ENCODE peak calls at places on chromosome 22, in four cellular contexts. V, J, Q and M are unnamed samples.

GRCh38 chr22:21450858-21451331 is 16.3 kb upstream of the TMEM191C start:
- DNase-seq in V (peak), J (no peak), Q (no peak), M (no peak)

GRCh38 chr22:20991252-20992055 is 9.4 kb downstream of the LZTR1 start:
- DNase-seq in V (no peak), Q (no peak), J (no peak), M (no peak)

GRCh38 chr22:48099251-48099650 is 1336.8 kb downstream of the TBC1D22A start:
- DNase-seq in J (no peak), V (peak), Q (no peak), M (peak)

GRCh38 chr22:30609260-30610185 is 2.5 kb downstream of the TCN2 start:
- DNase-seq in J (peak), Q (peak), V (no peak), M (peak)

GRCh38 chr22:27731621-27732020 is 69.9 kb downstream of the MN1 start:
- DNase-seq in J (no peak), V (no peak), Q (no peak), M (no peak)

GRCh38 chr22:34992672-34993071 is 73.3 kb upstream of the ISX start:
- DNase-seq in J (peak), V (no peak), Q (no peak), M (peak)

GRCh38 chr22:24503137-24503850 is 8.2 kb downstream of the UPB1 start:
- DNase-seq in J (peak), Q (peak), V (peak), M (peak)

GRCh38 chr22:45317551-45318167 is 7.9 kb downstream of the FAM118A start:
- DNase-seq in V (peak), Q (peak), J (no peak), M (peak)

GRCh38 chr22:40128989-40129388 is 48.7 kb upstream of the TNRC6B start:
- DNase-seq in Q (no peak), V (no peak), J (peak), M (no peak)

GRCh38 chr22:44685384-44686056 is 16.5 kb upstream of the PRR5 start:
- DNase-seq in Q (peak), J (peak), V (peak), M (peak)

GRCh38 chr22:38315801-38316339 is 1.4 kb downstream of the CSNK1E start:
- DNase-seq in V (no peak), J (peak), Q (peak), M (no peak)

DNA sequence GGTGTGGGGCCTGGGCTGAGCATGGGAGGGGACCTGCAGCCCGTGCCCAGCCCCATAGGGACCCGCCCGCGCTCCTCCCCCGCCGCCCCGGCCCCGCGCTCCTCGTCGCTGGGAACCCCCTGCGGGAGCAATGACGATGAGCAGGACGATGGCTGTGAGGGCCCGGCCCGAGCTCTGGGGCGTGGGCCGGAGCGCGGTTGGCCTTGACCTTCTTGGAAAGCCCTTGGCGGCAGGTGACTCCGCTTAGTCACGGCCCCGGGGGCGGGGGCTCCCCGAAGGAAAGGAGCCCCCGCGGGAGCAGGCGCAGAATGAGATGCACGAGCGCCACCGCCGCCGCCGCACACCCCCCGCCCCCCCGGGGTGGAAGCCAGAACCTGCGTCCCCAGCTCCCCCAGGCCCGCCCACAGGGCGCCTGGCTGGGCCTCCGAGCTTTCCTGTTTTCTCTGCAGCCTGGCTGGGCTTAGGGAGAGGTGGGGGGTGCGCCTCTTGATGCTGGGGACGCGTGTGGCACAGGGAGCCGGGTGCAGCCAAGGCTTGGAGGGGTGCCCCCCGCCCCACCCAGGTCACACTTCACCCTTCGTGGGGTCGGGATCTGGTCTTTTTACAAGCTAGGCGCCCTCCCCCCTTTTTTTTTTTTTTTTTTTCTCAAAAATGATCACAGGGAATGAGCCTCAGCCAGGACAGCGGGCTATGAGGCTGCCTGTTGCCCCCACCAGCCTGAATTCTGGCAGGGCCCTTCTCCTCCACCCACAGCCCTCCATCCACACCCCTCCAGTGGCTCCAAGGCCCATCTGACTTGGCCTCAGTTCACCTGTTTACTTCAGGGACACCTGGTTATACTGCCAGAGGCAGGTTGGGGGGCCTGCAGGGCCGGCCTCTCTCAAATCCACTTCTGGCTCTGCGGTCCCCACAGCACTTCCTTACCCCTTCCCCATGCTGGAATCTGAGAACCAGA is 17.9 kb downstream of the CRELD2 start:
- DNase-seq in J (peak), Q (peak), V (peak), M (peak)
- H3K27ac ChIP-seq in J (peak), Q (no peak), V (no peak), M (no peak)

GRCh38 chr22:32646476-32646875 is 155.0 kb upstream of the TIMP3 start:
- DNase-seq in Q (no peak), V (no peak), J (no peak), M (no peak)

GRCh38 chr22:32648486-32648885 is 153.0 kb upstream of the TIMP3 start:
- DNase-seq in Q (no peak), V (no peak), J (no peak), M (no peak)

GRCh38 chr22:32643246-32643645 is 158.3 kb upstream of the TIMP3 start:
- DNase-seq in V (no peak), J (no peak), Q (no peak), M (peak)

GRCh38 chr22:32649515-32650200 is 151.8 kb upstream of the TIMP3 start:
- DNase-seq in V (no peak), J (no peak), Q (peak), M (no peak)

DNA sequence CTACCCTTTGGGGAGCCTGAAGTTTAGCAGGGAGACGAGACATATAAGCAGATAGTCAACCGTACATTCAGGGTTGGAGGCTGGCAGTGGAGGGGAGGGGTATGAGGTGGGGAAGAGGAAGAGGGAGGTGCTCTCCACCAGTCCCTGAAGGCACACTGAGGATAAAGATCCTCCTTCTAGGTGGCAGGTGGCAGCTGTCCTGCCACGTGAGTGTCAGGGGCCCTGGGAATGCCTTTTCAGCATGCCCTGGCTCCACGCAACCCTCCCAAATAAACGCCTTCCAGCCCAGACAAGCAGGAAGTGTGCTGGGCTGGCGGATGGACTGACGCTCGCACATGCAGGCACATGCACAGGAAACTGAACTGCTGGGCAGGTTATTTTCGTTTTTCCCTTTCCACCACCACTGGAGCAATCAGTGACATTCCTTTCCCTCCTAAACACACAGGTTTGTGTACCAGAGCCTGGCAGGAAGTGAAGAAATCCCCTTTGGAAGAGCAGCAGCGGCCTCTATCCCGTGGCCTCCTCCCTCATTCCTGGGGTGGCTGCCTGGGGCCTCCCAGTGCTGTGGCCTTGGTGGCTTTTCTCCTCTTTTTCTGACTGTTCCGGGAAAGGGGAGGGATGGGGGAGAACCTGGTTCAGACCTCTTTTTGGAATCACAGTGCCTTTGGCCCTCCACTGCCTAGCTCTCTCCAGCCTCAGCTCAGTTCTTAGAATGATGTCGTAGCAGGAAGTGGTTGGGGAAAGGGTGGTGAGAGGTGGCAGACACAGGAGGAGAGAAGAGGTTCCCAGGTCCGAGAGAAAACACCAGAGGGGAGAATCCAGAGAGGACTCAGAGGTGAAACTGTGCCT is 157.0 kb upstream of the TIMP3 start:
- DNase-seq in V (no peak), J (no peak), Q (peak), M (peak)
- H3K9ac ChIP-seq in V (no peak), J (no peak), Q (no peak), M (no peak)

DNA sequence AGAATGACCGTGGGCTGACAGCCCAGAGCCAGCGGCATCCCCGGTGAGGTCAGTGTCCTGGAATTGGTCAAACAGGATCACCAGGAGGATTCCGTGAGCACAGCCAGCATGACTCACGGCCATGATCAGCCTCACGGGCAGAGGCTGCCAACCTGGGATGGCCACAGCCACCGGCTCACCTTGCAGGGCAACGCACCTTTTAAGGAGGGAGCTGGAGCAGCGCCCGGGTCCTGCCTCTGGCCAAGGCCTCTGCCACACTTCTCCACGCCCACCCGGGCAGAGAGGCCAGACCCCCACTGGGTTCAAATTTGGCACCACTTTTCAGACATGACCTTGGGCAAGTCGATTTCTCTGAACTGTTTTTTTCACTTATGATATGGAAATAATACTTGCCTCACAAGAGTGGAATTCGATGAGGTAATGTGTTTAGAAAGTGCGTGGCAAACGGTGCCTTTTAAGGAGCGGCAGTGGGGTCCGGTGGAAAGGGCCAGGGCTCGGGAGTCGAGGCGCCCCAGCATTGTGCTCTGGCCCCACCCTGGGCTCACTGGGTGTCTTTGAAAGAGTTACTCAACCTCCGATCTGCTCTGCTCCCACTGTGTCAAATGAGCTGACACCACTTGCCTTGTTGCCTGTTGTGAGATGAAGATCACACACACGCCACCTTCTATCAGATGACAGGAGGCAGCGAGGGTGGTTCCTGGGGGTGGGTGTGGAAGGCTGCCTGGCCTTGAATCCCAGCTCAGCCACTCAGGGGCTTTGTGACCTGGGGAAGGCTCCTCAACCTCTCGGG is 16.0 kb downstream of the TXN2 start:
- DNase-seq in Q (peak), J (no peak), V (no peak), M (no peak)
- H3K27ac ChIP-seq in Q (peak), J (no peak), V (no peak), M (no peak)

DNA sequence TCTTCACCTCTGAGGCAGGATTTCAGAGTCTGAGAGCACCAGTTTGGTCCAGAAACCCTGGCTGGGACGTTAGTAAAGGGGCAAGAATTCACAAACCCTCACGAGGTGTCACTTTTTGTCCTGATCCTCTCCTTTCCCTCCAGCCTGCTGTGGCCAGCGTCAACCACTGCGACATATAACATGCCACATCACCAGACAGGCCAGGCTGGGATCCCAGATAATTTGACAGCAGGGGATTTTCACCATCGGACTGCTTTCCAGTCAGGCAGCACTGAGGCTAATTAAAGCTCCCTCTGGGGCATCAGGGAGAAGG is 36.8 kb upstream of the RBFOX2 start:
- DNase-seq in V (no peak), Q (no peak), J (no peak), M (no peak)
- H3K9ac ChIP-seq in V (peak), Q (peak), J (peak), M (peak)

GRCh38 chr22:36463783-36464184 is 17.7 kb downstream of the TXN2 start:
- DNase-seq in J (no peak), V (no peak), Q (no peak), M (peak)

GRCh38 chr22:36464715-36465231 is 16.7 kb downstream of the TXN2 start:
- DNase-seq in V (no peak), J (no peak), Q (no peak), M (no peak)

GRCh38 chr22:36460202-36460601 is 21.2 kb downstream of the TXN2 start:
- DNase-seq in Q (no peak), V (no peak), J (no peak), M (no peak)

GRCh38 chr22:36461665-36462474 is 19.6 kb downstream of the TXN2 start:
- DNase-seq in V (peak), Q (peak), J (no peak), M (peak)

GRCh38 chr22:36462475-36462790 is 19.0 kb downstream of the TXN2 start:
- DNase-seq in V (no peak), J (no peak), Q (no peak), M (no peak)
- H3K27ac ChIP-seq in V (no peak), J (no peak), Q (no peak), M (no peak)

DNA sequence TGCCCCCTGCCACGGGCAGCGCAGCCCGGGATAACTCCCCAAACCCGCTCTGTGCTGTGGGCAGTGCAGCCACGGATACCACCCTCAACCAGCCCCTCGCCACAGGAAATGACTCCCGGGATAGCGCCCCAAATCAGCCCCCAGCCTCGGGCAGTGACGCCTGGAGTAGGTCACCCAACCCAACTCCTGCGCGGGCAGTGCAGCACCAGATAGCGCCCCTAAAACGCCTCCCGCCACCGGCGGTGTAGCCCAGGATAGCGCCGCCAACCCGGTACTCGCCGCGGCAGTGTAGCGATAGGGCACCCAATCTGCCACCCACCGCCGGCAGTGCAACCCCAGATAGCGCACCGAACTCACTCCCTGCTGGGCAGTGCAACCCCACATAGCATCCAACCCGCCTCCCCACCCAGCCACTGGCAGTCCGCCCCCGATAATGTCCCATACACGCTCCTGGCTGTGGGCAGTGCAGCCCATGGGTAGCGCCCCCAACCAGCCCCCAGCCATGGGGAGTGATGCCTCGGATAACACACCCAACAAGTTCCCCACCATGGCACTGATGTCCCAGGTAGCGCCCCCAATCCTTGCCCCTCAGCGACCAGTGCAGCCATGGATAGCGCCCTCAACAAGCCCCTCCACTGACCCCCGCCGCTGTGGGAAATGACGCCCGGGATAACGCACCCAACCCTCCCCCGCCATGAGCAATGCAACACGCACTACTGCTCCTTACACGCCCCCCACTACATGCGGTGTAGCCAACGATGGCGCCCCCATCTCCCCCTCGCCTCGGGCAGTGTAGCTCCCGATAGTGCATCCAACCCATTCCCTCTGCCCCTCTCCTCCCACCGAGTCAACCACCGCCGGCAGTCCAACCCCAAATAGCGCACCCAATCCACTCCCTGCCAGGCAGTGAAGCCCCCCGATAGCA is 1.4 kb downstream of the RFPL2 start:
- DNase-seq in Q (no peak), J (no peak), V (no peak), M (peak)
- H3K9ac ChIP-seq in Q (no peak), J (no peak), V (no peak), M (peak)

DNA sequence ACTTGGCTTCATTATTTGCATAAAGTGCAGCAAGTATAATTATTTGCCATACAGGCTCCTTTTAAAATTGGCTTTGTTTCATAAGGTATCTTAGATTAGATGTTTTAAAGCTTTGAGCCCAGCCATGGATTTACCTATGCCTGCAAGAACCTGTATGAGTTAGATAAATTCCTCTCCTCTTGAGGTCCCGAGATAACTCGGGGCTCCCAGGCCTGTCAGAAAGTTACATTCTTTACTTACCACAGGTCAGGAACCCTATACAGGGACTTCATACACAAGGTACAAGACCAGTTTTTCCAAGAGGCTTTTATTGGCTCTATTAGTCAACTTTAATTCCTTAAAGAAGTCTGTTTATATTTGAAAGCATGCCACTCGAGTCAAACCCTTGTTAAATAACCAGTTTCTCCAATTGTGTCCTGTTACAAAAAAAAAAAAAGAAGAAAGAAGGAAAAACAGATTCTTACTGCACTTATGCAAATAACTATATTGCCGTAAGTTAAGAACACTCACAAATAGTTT is 2.3 kb upstream of the C1QTNF6 start:
- DNase-seq in Q (no peak), J (no peak), V (no peak), M (no peak)
- H3K27ac ChIP-seq in Q (peak), J (no peak), V (no peak), M (no peak)